ENCODE peak calls at places on chromosomes 12 and 14, in nine cellular contexts. D is Calu3, F is neural crest cell, P is fibroblast of mammary gland, T is dorsolateral prefrontal cortex, C is OCI-LY7, B is astrocyte of the spinal cord, W is IMR-90, S is GM10248. N is an unnamed sample.

GRCh38 chr14:54703724-54704123 is 136.8 kb downstream of the SAMD4A start:
- DNase-seq in W (no peak), D (no peak), S (no peak), P (no peak), B (no peak), T (no peak), F (no peak), C (no peak), N (no peak)

GRCh38 chr12:119665164-119665929 is 2.6 kb upstream of the PRKAB1 start:
- DNase-seq in T (no peak), S (no peak), W (no peak), C (no peak), F (no peak), D (no peak), P (no peak), B (no peak), N (no peak)

GRCh38 chr12:103947871-103948555 is 17.7 kb upstream of the TDG start:
- DNase-seq in C (no peak), D (no peak), F (no peak), P (peak; percentile 34), T (no peak), W (no peak), S (no peak), B (no peak), N (no peak)

GRCh38 chr14:70018713-70019201 is 139.5 kb downstream of the SMOC1 start:
- DNase-seq in D (no peak), P (peak; percentile 28), F (no peak), T (no peak), W (peak; percentile 47), C (no peak), B (peak; percentile 83), S (peak; percentile 36), N (peak; percentile 50)

GRCh38 chr12:6921996-6922935 is 5.5 kb upstream of the ATN1 start:
- DNase-seq in C (peak; percentile 92), P (no peak), B (no peak), T (no peak), S (no peak), D (no peak), F (no peak), W (no peak), N (peak; percentile 64)

GRCh38 chr12:100295764-100296555 is 29.0 kb downstream of the SCYL2 start:
- DNase-seq in W (peak; percentile 56), C (no peak), D (no peak), P (peak; percentile 66), F (no peak), T (no peak), S (no peak), B (no peak), N (no peak)

GRCh38 chr12:88150063-88150462 is 8.0 kb downstream of the TMTC3 start:
- DNase-seq in F (no peak), C (no peak), T (no peak), P (no peak), D (no peak), S (no peak), B (no peak), W (no peak), N (no peak)

GRCh38 chr14:53570411-53571387 is 385.9 kb downstream of the BMP4 start:
- DNase-seq in W (no peak), D (no peak), T (no peak), S (peak; percentile 74), C (no peak), P (no peak), F (no peak), B (no peak), N (peak; percentile 92)

GRCh38 chr14:81062816-81063215 is 107.4 kb downstream of the TSHR start:
- DNase-seq in B (no peak), S (no peak), P (peak; percentile 2), T (no peak), D (peak; percentile 12), C (peak; percentile 72), F (no peak), W (peak; percentile 0), N (peak; percentile 42)

GRCh38 chr12:114407034-114407420 is 1.1 kb upstream of the TBX5 start:
- DNase-seq in C (no peak), D (no peak), S (no peak), T (no peak), B (no peak), P (peak; percentile 30), W (peak; percentile 36), F (no peak), N (no peak)

GRCh38 chr14:21075719-21076437 is 5.8 kb downstream of the ARHGEF40 start:
- DNase-seq in P (no peak), W (no peak), S (no peak), F (no peak), C (no peak), D (no peak), T (no peak), B (no peak), N (no peak)

GRCh38 chr12:464484-465267 is 4.9 kb downstream of the B4GALNT3 start:
- DNase-seq in C (no peak), W (no peak), D (no peak), B (no peak), F (no peak), S (no peak), T (peak; percentile 24), P (no peak), N (no peak)

GRCh38 chr14:106530423-106531107 is 1004.2 kb downstream of the TMEM121 start:
- DNase-seq in W (no peak), D (no peak), F (no peak), B (no peak), S (peak; percentile 25), C (peak; percentile 21), T (no peak), P (no peak), N (peak; percentile 85)

GRCh38 chr12:124408822-124409517 is 114.1 kb downstream of the RFLNA start:
- DNase-seq in F (no peak), C (no peak), S (no peak), T (no peak), W (no peak), P (no peak), B (no peak), D (no peak), N (no peak)

GRCh38 chr12:45655186-45655585 is 74.3 kb upstream of the ARID2 start:
- DNase-seq in S (no peak), W (peak; percentile 47), T (no peak), P (peak; percentile 24), D (no peak), C (peak; percentile 11), B (no peak), F (no peak), N (peak; percentile 38)

GRCh38 chr14:35416108-35416750 is 11.7 kb upstream of the NFKBIA start:
- DNase-seq in C (no peak), B (no peak), D (no peak), P (no peak), T (no peak), F (no peak), W (no peak), S (no peak), N (peak; percentile 89)

GRCh38 chr14:99327050-99327449 is 55.1 kb upstream of the BCL11B start:
- DNase-seq in T (no peak), S (peak; percentile 13), B (no peak), F (no peak), W (no peak), D (no peak), C (no peak), P (no peak), N (no peak)
- TF ChIP-seq CTCF in T (no peak), S (no peak), B (no peak), F (no peak), W (peak; percentile 6), D (no peak), C (peak; percentile 56), P (no peak), N (no peak)

DNA sequence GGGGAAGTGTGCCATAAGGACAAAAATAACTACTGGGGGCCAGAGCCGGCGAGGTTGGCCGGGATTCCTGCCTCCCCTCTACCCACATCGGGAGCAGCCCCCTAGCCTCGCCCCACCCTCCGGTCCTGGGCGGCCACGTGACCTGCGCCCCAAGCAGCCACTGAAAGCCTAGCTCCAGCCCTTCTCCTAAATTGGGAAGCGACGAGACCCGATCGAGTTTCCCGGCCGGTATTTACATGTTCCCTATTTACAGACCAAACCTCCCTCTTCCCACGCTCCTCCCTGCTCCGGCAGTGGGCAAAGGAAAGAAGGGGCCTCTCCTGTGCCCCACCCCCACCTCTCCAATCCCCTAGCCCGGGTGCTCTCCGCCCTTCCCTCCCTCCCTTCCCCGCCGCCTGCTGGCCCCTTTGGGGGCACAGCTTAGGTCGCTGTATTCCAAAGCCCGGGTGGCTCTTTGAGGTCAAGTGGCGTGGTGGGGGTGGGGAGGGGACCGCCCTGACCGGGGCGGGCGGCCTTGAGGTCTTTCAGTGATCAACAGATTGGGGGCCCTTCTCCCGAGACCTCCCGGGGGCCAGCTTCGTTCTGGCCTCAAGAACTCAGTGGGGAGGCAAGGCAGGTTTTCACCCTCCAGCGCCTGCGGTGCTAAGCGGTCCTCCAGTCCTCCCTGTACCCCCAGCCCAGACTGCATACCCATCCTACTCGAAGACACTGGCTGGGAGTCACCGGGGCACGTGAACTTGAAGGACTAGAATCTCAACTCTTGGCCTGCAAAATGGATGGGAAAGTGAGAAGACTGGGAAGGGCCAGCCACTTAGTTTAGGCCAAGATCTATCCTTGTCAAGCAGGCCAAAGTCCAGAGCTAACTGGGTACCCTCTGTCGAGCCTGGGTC is 6.3 kb upstream of the CTDSP2 start:
- DNase-seq in D (no peak), C (no peak), P (no peak), T (no peak), S (no peak), W (no peak), B (no peak), F (peak; percentile 40), N (no peak)
- TF ChIP-seq CTCF in D (no peak), C (no peak), P (no peak), T (no peak), S (no peak), W (no peak), B (no peak), F (peak; percentile 42), N (no peak)

DNA sequence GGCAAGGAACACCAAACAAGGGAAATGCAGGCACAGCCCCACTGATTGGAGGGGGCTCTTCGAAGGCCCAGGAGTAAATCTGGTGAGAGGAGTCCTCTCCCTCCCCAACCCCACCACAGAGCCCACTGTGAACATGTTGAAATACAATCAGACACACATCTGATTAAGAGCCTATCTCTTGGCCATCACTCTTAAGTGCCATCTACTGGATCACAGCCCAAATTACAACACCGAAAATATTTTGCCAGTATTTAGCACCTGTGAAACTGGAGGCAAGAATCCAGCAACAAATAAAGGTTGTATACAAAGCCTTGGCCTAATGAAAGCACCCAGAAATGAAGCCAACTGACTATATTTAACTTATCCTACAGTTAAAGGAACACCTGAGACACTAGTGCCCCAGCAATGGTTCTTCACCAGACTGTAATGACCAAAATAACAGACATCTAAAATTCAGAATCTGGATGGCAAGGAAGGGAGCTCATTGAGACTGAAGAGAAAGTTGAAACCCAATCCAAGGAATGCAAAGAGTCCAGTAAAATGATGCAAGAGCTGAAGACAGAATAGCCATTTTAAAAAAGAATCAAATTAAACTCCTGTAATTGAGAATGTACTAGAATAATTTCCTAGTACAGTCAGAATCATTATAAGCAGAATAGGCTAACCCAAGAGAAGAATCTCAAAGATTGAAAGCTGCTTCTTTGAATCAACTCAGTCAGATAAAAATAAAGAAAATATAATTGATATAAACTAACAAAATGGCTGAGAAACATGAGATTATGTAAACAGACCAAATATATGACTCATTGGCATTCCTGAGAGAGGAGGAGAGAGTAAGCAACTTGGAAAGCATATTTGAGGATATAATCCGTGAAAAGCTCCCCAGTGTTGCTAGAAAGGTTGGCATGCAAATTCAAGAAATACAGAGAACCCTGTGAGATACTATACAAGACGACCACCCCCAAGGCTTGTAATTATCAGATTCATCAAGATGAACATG is 1117.0 kb downstream of the FLRT2 start:
- DNase-seq in P (peak; percentile 34), B (peak; percentile 27), W (peak; percentile 70), F (no peak), S (no peak), T (no peak), C (peak; percentile 23), D (no peak), N (peak; percentile 1)
- TF ChIP-seq CTCF in P (peak; percentile 16), B (peak; percentile 30), W (no peak), F (peak; percentile 15), S (peak; percentile 17), T (no peak), C (peak; percentile 80), D (no peak), N (peak; percentile 12)

GRCh38 chr14:68676511-68676943 is 116.3 kb downstream of the ZFP36L1 start:
- DNase-seq in B (no peak), W (no peak), S (no peak), P (no peak), T (no peak), D (no peak), C (peak; percentile 48), F (no peak), N (no peak)
- TF ChIP-seq CTCF in B (no peak), W (no peak), S (no peak), P (no peak), T (no peak), D (no peak), C (no peak), F (no peak), N (no peak)